ENCODE peak calls at places on chromosomes 2 and 18, in six cellular contexts. X, I, P, C, T and D are unnamed samples.

GRCh38 chr2:152426801-152427200 is 91.8 kb downstream of the FMNL2 start:
- DNase-seq in I (no peak), P (no peak), C (no peak), T (no peak), X (no peak), D (no peak)

GRCh38 chr2:71856709-71857525 is 290.7 kb downstream of the CYP26B1 start:
- DNase-seq in X (no peak), P (no peak), T (no peak), C (no peak), I (no peak), D (no peak)

GRCh38 chr2:198028955-198029354 is 224.6 kb downstream of the PLCL1 start:
- DNase-seq in P (no peak), T (no peak), C (no peak), X (no peak), I (no peak), D (no peak)

GRCh38 chr18:55868909-55869308 is 280.9 kb upstream of the TCF4 start:
- DNase-seq in T (no peak), I (no peak), X (no peak), P (no peak), C (no peak), D (no peak)

GRCh38 chr18:6401687-6402086 is 13.0 kb downstream of the L3MBTL4 start:
- DNase-seq in I (no peak), P (no peak), C (no peak), X (no peak), T (no peak), D (no peak)

GRCh38 chr2:30681022-30681421 is 126.2 kb downstream of the CAPN13 start:
- DNase-seq in I (no peak), T (no peak), X (no peak), C (no peak), P (no peak), D (no peak)

GRCh38 chr18:5851998-5852397 is 43.3 kb downstream of the TMEM200C start:
- DNase-seq in C (no peak), P (no peak), X (no peak), I (no peak), T (no peak), D (no peak)

GRCh38 chr2:155965415-155966070 is 367.0 kb downstream of the NR4A2 start:
- DNase-seq in I (no peak), P (no peak), X (no peak), T (peak; percentile 67), C (peak; percentile 1), D (peak; percentile 10)

GRCh38 chr2:42569883-42570282 is 1.5 kb downstream of the MTA3 start:
- DNase-seq in I (no peak), C (no peak), X (no peak), T (no peak), P (no peak), D (no peak)

GRCh38 chr18:34862561-34862960 is 152.5 kb downstream of the DTNA start:
- DNase-seq in I (no peak), C (no peak), T (no peak), P (no peak), X (no peak), D (no peak)

GRCh38 chr18:3930126-3931012 is 480.4 kb downstream of the TGIF1 start:
- DNase-seq in T (no peak), X (no peak), C (no peak), P (no peak), I (no peak), D (no peak)

GRCh38 chr18:3932285-3932684 is 482.3 kb downstream of the TGIF1 start:
- DNase-seq in C (no peak), P (no peak), I (no peak), T (no peak), X (no peak), D (no peak)

GRCh38 chr18:3935316-3935715 is 485.3 kb downstream of the TGIF1 start:
- DNase-seq in X (no peak), T (no peak), I (peak; percentile 42), P (no peak), C (no peak), D (no peak)

GRCh38 chr18:3931013-3931315 is 481.0 kb downstream of the TGIF1 start:
- DNase-seq in P (no peak), T (no peak), C (no peak), X (no peak), I (no peak), D (no peak)

GRCh38 chr18:3931542-3932112 is 481.7 kb downstream of the TGIF1 start:
- DNase-seq in I (no peak), P (no peak), C (no peak), T (no peak), X (no peak), D (no peak)
- H3K27ac ChIP-seq in I (no peak overlapping the region), P (no peak overlapping the region), C (no peak overlapping the region), T (no peak overlapping the region), X (no peak overlapping the region), D (no peak overlapping the region)

DNA sequence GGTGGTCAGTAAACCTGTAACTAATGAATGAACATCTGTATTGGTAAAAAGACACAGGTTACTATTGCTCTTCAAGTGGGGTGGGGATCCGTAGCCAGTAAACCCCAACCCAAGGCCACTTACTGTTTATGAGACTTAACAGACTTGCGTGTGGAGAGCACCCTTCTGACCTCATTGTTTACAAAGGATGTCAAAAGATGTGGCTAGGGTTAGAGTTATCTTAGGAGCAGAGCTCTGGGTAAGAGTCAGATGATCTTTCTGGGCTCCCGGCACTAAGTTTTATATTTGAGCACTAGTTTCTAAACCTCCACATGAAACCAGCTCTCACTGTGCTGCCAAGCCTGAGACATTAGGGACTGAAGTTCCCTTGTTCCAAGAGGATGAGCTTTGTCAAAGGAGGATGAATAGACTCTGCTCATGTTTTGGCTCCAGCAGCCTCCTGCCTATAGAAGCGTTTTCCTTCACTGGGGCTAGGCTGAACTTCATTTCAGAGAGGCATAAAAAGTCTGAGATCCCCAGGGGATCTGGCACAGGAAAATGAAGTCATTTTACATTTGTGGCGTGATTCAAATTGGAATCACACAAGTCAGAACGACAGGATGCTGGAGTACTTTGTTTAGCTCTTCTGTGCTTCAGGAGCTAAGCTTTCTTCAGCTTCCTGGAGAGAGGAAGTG is 403.2 kb upstream of the TRIB2 start:
- DNase-seq in P (no peak), X (no peak), C (no peak), T (no peak), I (no peak), D (no peak)
- H3K27ac ChIP-seq in P (no peak overlapping the region), X (no peak overlapping the region), C (no peak overlapping the region), T (no peak overlapping the region), I (no peak overlapping the region), D (no peak overlapping the region)

DNA sequence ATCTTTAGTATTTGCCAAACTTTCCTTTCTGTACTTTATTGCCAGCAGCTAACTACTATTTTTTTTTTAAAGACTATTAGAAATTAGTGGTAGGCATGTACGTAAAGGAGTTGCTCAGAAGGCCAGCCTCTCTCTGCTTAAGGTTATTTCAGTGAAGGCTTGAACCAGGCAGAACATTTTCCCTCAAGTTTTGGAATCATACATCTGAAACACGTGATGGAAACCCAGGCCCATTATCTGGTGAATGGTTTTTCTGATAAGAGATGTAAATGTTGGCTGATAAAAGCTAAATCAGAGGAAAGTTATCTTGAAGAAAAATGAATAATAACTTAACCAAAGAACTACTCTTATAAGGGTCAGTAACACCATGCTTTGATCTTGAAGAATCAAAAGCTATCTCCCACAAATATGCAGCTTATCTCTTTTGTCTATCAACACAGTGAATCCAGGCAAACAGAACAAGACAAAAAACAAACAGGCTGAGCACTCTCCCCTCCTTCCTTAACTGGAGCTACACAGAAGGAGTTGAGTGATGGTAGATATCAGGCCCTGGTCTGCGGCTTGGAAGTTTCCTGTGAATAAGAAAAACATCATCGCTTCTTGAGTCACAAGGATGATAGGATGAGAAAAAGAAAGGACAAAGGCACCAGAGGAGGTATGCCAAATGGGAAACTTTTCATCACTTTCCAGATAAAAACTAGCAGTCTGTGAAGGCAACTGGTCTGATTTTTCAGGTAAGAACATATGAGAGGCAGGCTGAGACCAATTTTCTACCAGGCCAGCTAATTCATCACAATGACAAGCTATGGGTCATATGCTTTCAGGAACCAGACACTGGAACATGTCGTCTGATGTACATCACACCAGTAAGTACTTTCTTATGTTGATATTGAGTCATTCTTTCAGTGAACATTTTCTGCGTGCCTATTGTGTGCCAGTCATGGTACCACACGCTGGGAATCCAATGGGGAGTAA is 88.4 kb upstream of the STK17B start:
- DNase-seq in P (no peak), C (peak; percentile 61), I (no peak), T (peak; percentile 88), X (no peak), D (peak; percentile 91)
- H3K27ac ChIP-seq in P (peak overlapping the region; percentile 89), C (peak overlapping the region; percentile 57), I (peak overlapping the region; percentile 26), T (peak overlapping the region; percentile 95), X (no peak overlapping the region), D (peak overlapping the region; percentile 90)

GRCh38 chr2:200300065-200300464 is 6.4 kb upstream of the SPATS2L start:
- DNase-seq in T (no peak), C (no peak), P (no peak), X (no peak), I (no peak), D (no peak)
- H3K27ac ChIP-seq in T (no peak overlapping the region), C (no peak overlapping the region), P (no peak overlapping the region), X (no peak overlapping the region), I (no peak overlapping the region), D (peak overlapping the region; percentile 84)

DNA sequence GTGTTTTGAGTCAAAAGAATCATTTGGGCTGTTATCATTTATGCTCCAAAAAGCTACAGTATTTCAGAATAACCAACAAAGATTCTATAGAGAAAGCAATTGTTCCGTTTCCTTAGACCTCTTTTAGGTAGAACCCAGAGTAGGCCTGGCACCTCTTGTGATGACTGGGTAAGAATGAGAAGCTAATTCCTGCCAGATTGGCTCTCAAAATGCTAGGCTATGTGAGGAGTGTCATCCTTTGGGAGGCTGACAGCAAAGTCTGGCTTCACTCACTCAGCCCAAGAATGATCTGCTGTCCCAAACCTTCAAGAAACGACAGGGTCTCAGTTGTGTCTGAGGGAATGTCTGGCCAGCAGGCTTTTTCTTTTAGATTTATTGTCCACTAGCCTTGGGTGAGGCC is 4.5 kb downstream of the CERS6 start:
- DNase-seq in I (no peak), P (no peak), X (no peak), T (no peak), C (no peak), D (no peak)
- H3K27ac ChIP-seq in I (no peak overlapping the region), P (no peak overlapping the region), X (no peak overlapping the region), T (no peak overlapping the region), C (no peak overlapping the region), D (no peak overlapping the region)

GRCh38 chr2:29021886-29022285 is 40.8 kb downstream of the TOGARAM2 start:
- DNase-seq in I (no peak), T (no peak), P (no peak), C (no peak), X (no peak), D (no peak)
- H3K27ac ChIP-seq in I (no peak overlapping the region), T (no peak overlapping the region), P (no peak overlapping the region), C (no peak overlapping the region), X (no peak overlapping the region), D (no peak overlapping the region)

GRCh38 chr18:32301361-32301760 is 111.5 kb downstream of the MEP1B start:
- DNase-seq in X (no peak), C (no peak), P (no peak), I (no peak), T (no peak), D (no peak)
- H3K27ac ChIP-seq in X (no peak overlapping the region), C (peak overlapping the region; percentile 23), P (no peak overlapping the region), I (no peak overlapping the region), T (no peak overlapping the region), D (peak overlapping the region; percentile 16)

DNA sequence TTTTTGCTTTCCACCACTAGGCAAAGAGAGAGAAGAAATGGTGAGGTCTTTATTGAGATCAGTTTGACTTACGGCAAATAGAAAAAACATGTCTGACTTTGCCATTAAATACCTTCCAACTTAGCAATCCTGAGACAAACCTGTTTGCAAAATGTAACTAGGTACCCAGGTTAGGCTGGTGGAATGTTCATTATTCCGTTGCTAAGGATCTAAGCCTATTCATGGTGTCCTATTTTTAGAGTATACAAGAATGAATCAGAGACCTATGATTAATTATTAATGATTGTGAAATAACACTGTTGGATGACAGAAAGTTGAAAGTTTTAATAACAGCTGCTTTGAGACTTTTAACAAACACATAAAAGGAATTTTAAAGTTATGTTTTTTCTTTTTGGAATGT is 53.6 kb upstream of the SLC38A11 start:
- DNase-seq in C (peak; percentile 90), P (no peak), X (no peak), I (no peak), T (peak; percentile 99), D (peak; percentile 98)
- H3K27ac ChIP-seq in C (peak overlapping the region; percentile 86), P (no peak overlapping the region), X (no peak overlapping the region), I (no peak overlapping the region), T (peak overlapping the region; percentile 62), D (peak overlapping the region; percentile 92)